ENCODE peak calls at places on chromosomes 2 and 18, in four cellular contexts. F is HCT116, R is K562, T is HepG2. J is an unnamed sample.

GRCh38 chr2:217839750-217840107 is 163.1 kb downstream of the TNS1 start:
- DNase-seq in F (no peak), R (no peak), T (no peak), J (no peak)

GRCh38 chr2:179758636-179759035 is 102.8 kb downstream of the ZNF385B start:
- DNase-seq in F (no peak), R (no peak), T (no peak), J (no peak)

GRCh38 chr18:10787293-10787901 is 261.6 kb downstream of the NAPG start:
- DNase-seq in F (peak; percentile 51), R (peak; percentile 68), T (peak; percentile 73), J (peak; percentile 32)

GRCh38 chr2:104033399-104033798 is 820.5 kb upstream of the POU3F3 start:
- DNase-seq in F (no peak), R (no peak), T (no peak), J (peak; percentile 12)

GRCh38 chr2:226427538-226428307 is 371.9 kb downstream of the IRS1 start:
- DNase-seq in F (peak; percentile 62), R (no peak), T (peak; percentile 20), J (no peak)

GRCh38 chr2:36516136-36516870 is 81.7 kb downstream of the FEZ2 start:
- DNase-seq in F (no peak), R (no peak), T (no peak), J (no peak)

GRCh38 chr2:110662560-110662959 is 15.3 kb downstream of the BUB1 start:
- DNase-seq in F (no peak), R (no peak), T (no peak), J (no peak)

GRCh38 chr18:54684786-54685185 is 93.7 kb downstream of the DYNAP start:
- DNase-seq in F (no peak), R (peak; percentile 10), T (no peak), J (no peak)

GRCh38 chr2:18516112-18516511 is 44.3 kb downstream of the RDH14 start:
- DNase-seq in F (no peak), R (no peak), T (no peak), J (no peak)

GRCh38 chr2:100334929-100335328 is 12.6 kb upstream of the LONRF2 start:
- DNase-seq in F (no peak), R (no peak), T (no peak), J (no peak)

GRCh38 chr2:229342376-229342775 is 71.3 kb upstream of the PID1 start:
- DNase-seq in F (peak; percentile 26), R (peak; percentile 7), T (peak; percentile 4), J (peak; percentile 5)

GRCh38 chr2:121866789-121867188 is 111.3 kb downstream of the TSN start:
- DNase-seq in F (no peak), R (no peak), T (no peak), J (no peak)

GRCh38 chr2:9694661-9695060 is 63.9 kb upstream of the YWHAQ start:
- DNase-seq in F (no peak), R (no peak), T (no peak), J (no peak)

GRCh38 chr2:156480376-156480775 is 44.2 kb downstream of the GPD2 start:
- DNase-seq in F (no peak), R (no peak), T (no peak), J (no peak)

GRCh38 chr2:45759310-45759851 is 107.9 kb downstream of the PRKCE start:
- DNase-seq in F (no peak), R (no peak), T (no peak), J (no peak)

GRCh38 chr2:20393986-20394385 is 43.3 kb upstream of the PUM2 start:
- DNase-seq in F (no peak), R (no peak), T (no peak), J (no peak)

GRCh38 chr2:391658-392170 is 103.8 kb upstream of the ALKAL2 start:
- DNase-seq in F (no peak), R (no peak), T (no peak), J (no peak)

GRCh38 chr18:6781846-6782245 is 52.3 kb downstream of the ARHGAP28 start:
- DNase-seq in F (no peak), R (no peak), T (no peak), J (no peak)

GRCh38 chr2:23788100-23788499 is 138.8 kb downstream of the ATAD2B start:
- DNase-seq in F (no peak), R (no peak), T (no peak), J (no peak)

GRCh38 chr2:189344036-189344435 is 97.2 kb upstream of the WDR75 start:
- DNase-seq in F (no peak), R (no peak), T (no peak), J (no peak)

GRCh38 chr18:58337688-58338087 is 291.2 kb downstream of the ALPK2 start:
- DNase-seq in F (no peak), R (no peak), T (no peak), J (no peak)

GRCh38 chr2:172354347-172354746 is 73.0 kb upstream of the ITGA6 start:
- DNase-seq in F (no peak), R (no peak), T (no peak), J (no peak)

GRCh38 chr2:172345951-172346555 is 81.3 kb upstream of the ITGA6 start:
- DNase-seq in F (no peak), R (no peak), T (no peak), J (no peak)

GRCh38 chr2:172351586-172351985 is 75.8 kb upstream of the ITGA6 start:
- DNase-seq in F (no peak), R (no peak), T (no peak), J (no peak)

GRCh38 chr2:172348555-172349288 is 78.7 kb upstream of the ITGA6 start:
- DNase-seq in F (no peak), R (no peak), T (no peak), J (no peak)

GRCh38 chr2:172350844-172351480 is 76.4 kb upstream of the ITGA6 start:
- DNase-seq in F (no peak), R (no peak), T (no peak), J (no peak)
- TF ChIP-seq REST in F (no peak), R (no peak), T (no peak), J (no peak)

DNA sequence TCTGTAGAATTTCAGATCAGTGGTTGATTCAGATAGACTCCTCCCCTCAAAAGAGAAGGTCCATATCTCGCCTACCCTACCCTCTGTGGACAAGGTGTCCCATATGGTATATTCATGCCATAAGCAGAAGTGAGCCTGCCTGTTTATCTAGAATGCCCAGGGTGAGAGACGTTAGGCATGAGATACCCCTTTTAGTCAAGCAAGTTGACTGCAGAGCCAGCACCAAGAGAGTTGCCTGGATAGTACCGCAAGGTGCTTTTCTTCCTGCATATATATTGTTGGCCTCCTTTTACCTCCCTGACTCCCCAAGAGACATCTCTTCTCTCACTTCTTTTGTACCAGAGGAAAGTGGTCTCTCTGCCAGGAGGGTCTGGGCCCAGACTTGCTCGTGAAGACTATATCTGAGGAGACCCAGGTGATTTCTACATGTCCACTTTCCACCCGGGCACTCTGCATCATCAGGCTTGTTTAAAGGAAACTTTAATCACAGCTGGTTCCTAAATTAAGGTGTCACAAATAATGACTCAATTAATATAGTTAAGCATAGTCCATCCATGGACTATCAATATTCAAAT is 4.0 kb downstream of the ITGA4 start:
- DNase-seq in F (no peak), R (no peak), T (no peak), J (no peak)
- H3K27ac ChIP-seq in F (no peak overlapping the region), R (no peak overlapping the region), T (no peak overlapping the region), J (no peak overlapping the region)

DNA sequence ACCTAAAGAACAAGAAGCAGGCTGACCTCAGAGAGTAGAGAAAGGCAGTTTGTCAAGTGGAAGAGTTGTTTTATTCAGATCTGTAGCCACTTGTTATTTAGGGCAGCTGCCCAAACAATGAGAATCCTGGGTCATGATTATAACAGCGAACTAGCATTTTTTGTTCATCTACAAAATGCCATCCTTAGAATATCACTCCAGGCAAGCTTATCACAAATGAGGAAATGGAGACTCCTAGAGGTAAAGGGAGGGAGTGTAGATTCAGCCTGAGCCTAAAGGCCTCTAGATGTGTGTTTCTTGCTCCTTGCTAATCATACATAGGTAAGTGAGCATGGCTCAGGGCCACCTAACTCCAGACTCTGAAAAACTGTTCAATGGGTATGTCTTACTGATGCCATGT is 126.1 kb downstream of the HNMT start:
- DNase-seq in F (peak; percentile 22), R (peak; percentile 35), T (peak; percentile 64), J (peak; percentile 27)
- TF ChIP-seq TCF7L2 in F (no peak), R (no peak), T (no peak), J (no peak)

DNA sequence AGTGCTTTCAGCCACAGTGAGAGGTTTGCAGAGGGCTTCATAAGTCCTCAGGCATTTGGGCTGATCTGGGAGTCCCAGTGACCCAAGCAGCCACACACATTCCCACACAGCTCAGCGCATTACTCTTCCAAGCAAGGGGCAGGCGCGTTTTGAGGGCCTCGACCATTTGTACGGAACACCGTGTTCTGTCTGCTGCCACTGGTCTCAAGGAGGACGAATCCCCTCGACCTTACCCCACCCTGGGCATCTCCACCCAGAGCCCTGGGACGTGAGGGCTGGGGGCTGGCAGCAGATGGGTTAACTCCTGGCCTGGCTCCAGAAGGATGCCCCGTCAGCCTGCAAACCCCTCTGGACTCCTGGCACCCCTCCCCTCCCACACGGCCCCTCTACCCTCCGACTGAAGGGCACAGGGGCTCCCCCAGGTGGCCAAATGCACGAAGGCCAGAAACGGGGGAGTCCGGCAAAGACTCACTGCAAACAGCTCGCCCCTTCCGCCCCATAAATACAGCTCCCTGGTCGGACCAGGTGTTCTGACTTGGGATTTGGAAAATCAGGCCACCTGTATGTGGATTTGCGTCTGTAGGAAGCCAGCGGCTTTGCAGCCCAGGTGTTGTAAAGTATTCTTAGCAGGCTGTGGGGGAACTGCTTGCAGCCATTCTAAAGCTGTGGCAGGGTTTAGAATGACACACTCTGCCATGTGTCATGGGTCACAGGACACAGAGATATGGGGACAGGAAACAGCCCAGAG is 33.6 kb upstream of the PTMA start:
- DNase-seq in F (no peak), R (peak; percentile 63), T (peak; percentile 69), J (no peak)
- TF ChIP-seq REST in F (no peak), R (peak; percentile 49), T (no peak), J (no peak)

GRCh38 chr2:30455339-30455738 is 8.3 kb downstream of the LCLAT1 start:
- DNase-seq in F (no peak), R (no peak), T (no peak), J (no peak)

GRCh38 chr2:30456578-30456977 is 9.5 kb downstream of the LCLAT1 start:
- DNase-seq in F (no peak), R (no peak), T (peak; percentile 35), J (no peak)

GRCh38 chr2:30454571-30454970 is 7.5 kb downstream of the LCLAT1 start:
- DNase-seq in F (no peak), R (no peak), T (no peak), J (no peak)

GRCh38 chr2:30457316-30457715 is 10.3 kb downstream of the LCLAT1 start:
- DNase-seq in F (no peak), R (no peak), T (no peak), J (no peak)

DNA sequence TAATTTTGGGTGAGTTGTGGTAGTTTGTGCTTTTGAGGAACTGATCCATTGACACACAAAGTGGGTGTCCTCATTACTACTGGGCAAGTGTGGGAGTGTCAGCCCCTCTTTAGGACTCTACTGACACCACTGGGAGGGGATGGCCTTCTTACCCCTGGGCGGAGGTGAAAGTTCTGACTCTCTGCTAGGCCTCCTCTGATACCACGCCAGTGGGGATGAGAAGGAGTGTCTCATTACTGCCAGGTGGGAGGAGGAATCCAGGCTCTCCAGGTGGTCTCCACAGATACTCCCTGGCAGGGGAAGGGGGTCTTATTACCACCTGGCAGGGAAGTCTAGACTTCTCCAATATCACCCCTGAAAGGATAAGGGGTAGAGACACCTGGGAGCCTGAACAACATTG is 9.1 kb downstream of the LCLAT1 start:
- DNase-seq in F (no peak), R (no peak), T (no peak), J (no peak)
- H3K27ac ChIP-seq in F (no peak overlapping the region), R (no peak overlapping the region), T (no peak overlapping the region), J (no peak overlapping the region)

J was measured in Panc1.